ENCODE peak calls at places on chromosomes 13 and 19, in four cellular contexts. K, Q, V and F are unnamed samples.

GRCh38 chr13:67094952-67095351 is 135.2 kb downstream of the PCDH9 start:
- DNase-seq in K (no peak), Q (no peak), V (no peak), F (no peak)

GRCh38 chr19:7468840-7469239 is 20.0 kb downstream of the PEX11G start:
- DNase-seq in K (no peak), Q (no peak), V (no peak), F (no peak)

GRCh38 chr19:21699197-21699596 is 68.2 kb downstream of the ZNF100 start:
- DNase-seq in K (no peak), Q (no peak), V (no peak), F (no peak)

GRCh38 chr19:10784257-10784656 is 51.8 kb downstream of the TMED1 start:
- DNase-seq in K (no peak), Q (no peak), V (peak; percentile 41), F (no peak)

GRCh38 chr19:46970815-46971214 is 48.8 kb upstream of the NPAS1 start:
- DNase-seq in K (no peak), Q (no peak), V (no peak), F (no peak)

GRCh38 chr13:47291116-47291656 is 394.3 kb upstream of the HTR2A start:
- DNase-seq in K (no peak), Q (no peak), V (no peak), F (no peak)

GRCh38 chr13:73932091-73932490 is 202.1 kb downstream of the KLF12 start:
- DNase-seq in K (no peak), Q (no peak), V (no peak), F (no peak)

GRCh38 chr13:19927117-19927734 is 31.3 kb upstream of the ZMYM2 start:
- DNase-seq in K (peak; percentile 32), Q (no peak), V (no peak), F (no peak)

GRCh38 chr19:47613165-47614146 is 4.5 kb downstream of the BICRA start:
- DNase-seq in K (peak; percentile 86), Q (no peak), V (no peak), F (no peak)

GRCh38 chr13:112791662-112792440 is 102.0 kb downstream of the ATP11A start:
- DNase-seq in K (no peak), Q (no peak), V (peak; percentile 88), F (peak; percentile 32)

GRCh38 chr13:29801737-29802305 is 48.6 kb downstream of the UBL3 start:
- DNase-seq in K (no peak), Q (no peak), V (no peak), F (no peak)

GRCh38 chr13:27262546-27262945 is 8.1 kb upstream of the RASL11A start:
- DNase-seq in K (no peak), Q (no peak), V (no peak), F (no peak)

GRCh38 chr19:5016781-5017180 is 47.9 kb downstream of the KDM4B start:
- DNase-seq in K (no peak), Q (no peak), V (no peak), F (no peak)

GRCh38 chr13:83215627-83216026 is 666.6 kb downstream of the SLITRK1 start:
- DNase-seq in K (peak; percentile 27), Q (no peak), V (no peak), F (no peak)

GRCh38 chr13:43545317-43545874 is 241.4 kb downstream of the ENOX1 start:
- DNase-seq in K (no peak), Q (no peak), V (no peak), F (no peak)

GRCh38 chr13:110339975-110340550 is 33.0 kb downstream of the COL4A2 start:
- DNase-seq in K (no peak), Q (no peak), V (no peak), F (no peak)

GRCh38 chr19:29508181-29508580 is 17.6 kb upstream of the VSTM2B start:
- DNase-seq in K (no peak), Q (no peak), V (no peak), F (no peak)

GRCh38 chr13:76846363-76846762 is 39.8 kb downstream of the KCTD12 start:
- DNase-seq in K (no peak), Q (no peak), V (no peak), F (no peak)

GRCh38 chr19:48218964-48219363 is 36.7 kb downstream of the CARD8 start:
- DNase-seq in K (peak; percentile 64), Q (no peak), V (no peak), F (no peak)

GRCh38 chr13:73665279-73665678 is 468.9 kb downstream of the KLF12 start:
- DNase-seq in K (no peak), Q (no peak), V (no peak), F (no peak)

GRCh38 chr13:101492251-101492910 is 39.9 kb downstream of the ITGBL1 start:
- DNase-seq in K (no peak), Q (no peak), V (no peak), F (no peak)

GRCh38 chr19:4058696-4059492 is 7.8 kb downstream of the ZBTB7A start:
- DNase-seq in K (no peak), Q (no peak), V (no peak), F (no peak)

GRCh38 chr13:82291852-82292251 is 1590.4 kb downstream of the SLITRK1 start:
- DNase-seq in K (no peak), Q (no peak), V (no peak), F (no peak)

GRCh38 chr13:101917833-101918755 is 465.6 kb downstream of the ITGBL1 start:
- DNase-seq in K (peak; percentile 67), Q (no peak), V (no peak), F (no peak)

GRCh38 chr19:16726916-16727315 is 7.3 kb downstream of the NWD1 start:
- DNase-seq in K (no peak), Q (no peak), V (no peak), F (no peak)

GRCh38 chr13:24683833-24684599 is 3.8 kb downstream of the ATP12A start:
- DNase-seq in K (peak; percentile 79), Q (no peak), V (peak; percentile 50), F (no peak)

GRCh38 chr13:24688111-24688510 is 7.9 kb downstream of the ATP12A start:
- DNase-seq in K (no peak), Q (no peak), V (no peak), F (no peak)

GRCh38 chr13:24683370-24683769 is 3.2 kb downstream of the ATP12A start:
- DNase-seq in K (peak; percentile 24), Q (no peak), V (no peak), F (no peak)

GRCh38 chr13:24684600-24684998 is 4.4 kb downstream of the ATP12A start:
- DNase-seq in K (peak; percentile 71), Q (no peak), V (no peak), F (no peak)

GRCh38 chr13:24685314-24685713 is 5.1 kb downstream of the ATP12A start:
- DNase-seq in K (no peak), Q (no peak), V (no peak), F (no peak)
- H3K4me3 ChIP-seq in K (no peak overlapping the region), Q (no peak overlapping the region), V (no peak overlapping the region), F (no peak overlapping the region)

DNA sequence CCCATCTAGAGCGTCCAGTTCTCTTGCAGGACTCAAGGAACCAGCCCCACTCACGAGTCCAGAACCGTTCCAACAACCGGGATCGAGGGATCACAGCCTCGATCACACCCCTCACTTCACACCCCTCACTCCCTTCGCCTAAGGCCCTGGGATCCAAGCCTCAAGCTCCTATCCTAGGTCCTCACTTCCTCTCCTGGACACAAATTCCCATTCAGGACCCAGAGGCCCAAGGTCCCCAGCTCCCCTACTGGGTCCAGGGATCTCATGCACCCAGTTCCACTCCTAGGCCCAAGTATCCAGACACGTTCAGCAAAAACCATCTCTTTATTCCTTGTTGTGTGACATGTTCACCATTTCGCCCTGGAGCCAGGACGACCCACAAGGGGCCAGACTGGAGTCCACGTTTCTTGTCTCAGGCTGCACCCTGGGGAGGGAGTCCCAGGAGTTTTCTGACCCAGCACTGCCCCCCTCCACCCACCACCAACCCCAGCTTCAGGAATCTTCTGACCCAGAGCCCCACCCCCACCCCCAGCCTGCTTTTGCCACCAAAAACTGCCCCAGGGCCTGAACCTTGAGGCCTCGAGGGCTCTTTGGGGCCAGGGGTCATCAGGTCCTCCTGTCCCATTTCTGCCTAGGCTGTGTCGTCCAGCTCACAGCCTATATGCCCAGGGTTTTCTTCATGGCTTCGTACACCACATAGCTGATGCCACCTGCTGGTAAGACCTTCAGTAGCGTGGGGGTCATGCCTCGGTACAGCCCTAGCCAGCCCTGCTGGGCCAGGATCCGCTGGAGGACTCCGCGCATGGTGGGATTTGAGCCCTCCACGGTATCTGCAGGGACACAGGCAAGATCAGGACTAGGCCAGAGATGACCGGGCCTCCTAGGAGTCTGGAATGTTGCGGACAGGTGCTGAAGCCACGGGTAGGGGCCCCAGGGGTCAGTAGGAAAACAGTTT is 1.4 kb upstream of the KHSRP start:
- DNase-seq in K (no peak), Q (no peak), V (no peak), F (no peak)
- H3K4me3 ChIP-seq in K (no peak overlapping the region), Q (no peak overlapping the region), V (no peak overlapping the region), F (peak overlapping the region; percentile 40)

GRCh38 chr13:41213316-41213715 is 18.9 kb upstream of the KBTBD7 start:
- DNase-seq in K (no peak), Q (no peak), V (no peak), F (no peak)
- H3K4me3 ChIP-seq in K (no peak overlapping the region), Q (no peak overlapping the region), V (no peak overlapping the region), F (no peak overlapping the region)

DNA sequence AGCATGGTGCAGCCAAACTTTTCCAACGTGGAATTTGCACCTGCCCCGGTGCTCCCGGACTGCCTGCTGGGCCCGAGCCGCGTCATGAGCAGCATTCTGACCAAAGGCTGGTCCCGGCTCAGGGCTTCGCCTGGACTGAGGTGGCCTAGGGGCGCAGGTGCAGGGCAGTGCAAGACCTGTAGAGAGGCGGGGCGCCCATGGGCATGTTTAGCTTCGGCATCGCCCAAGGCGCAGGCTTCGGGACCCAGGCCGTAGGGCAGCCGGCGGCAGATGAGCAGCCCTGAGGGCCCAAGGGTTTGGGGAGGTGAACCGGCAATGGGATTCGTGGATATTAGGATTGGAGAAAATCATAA is 23.8 kb downstream of the LRFN3 start:
- DNase-seq in K (no peak), Q (no peak), V (no peak), F (no peak)
- H3K4me3 ChIP-seq in K (no peak overlapping the region), Q (no peak overlapping the region), V (no peak overlapping the region), F (no peak overlapping the region)

GRCh38 chr13:49938274-49938673 is 2.1 kb upstream of the SPRYD7 start:
- DNase-seq in K (no peak), Q (no peak), V (no peak), F (no peak)
- H3K4me3 ChIP-seq in K (no peak overlapping the region), Q (no peak overlapping the region), V (no peak overlapping the region), F (no peak overlapping the region)